ENCODE peak calls at places on chromosomes 4 and X, in four cellular contexts. B is GM12878, M is HepG2, N is K562. Y is an unnamed sample. For H3K36me3, the result is how much of the 10 kb centered on the place peaks cover.

GRCh38 chr4:54215379-54216072 is 13.6 kb upstream of the PDGFRA start:
- DNase-seq in M (no peak), N (no peak), B (no peak), Y (peak)

GRCh38 chrX:118536687-118537461 is 41.3 kb downstream of the DOCK11 start:
- DNase-seq in N (peak), M (no peak), B (peak), Y (peak)

GRCh38 chrX:17590892-17591740 is 146.2 kb upstream of the SCML1 start:
- DNase-seq in B (no peak), M (peak), N (peak), Y (peak)

GRCh38 chrX:21638311-21638710 is 19.8 kb downstream of the KLHL34 start:
- DNase-seq in B (no peak), N (no peak), M (no peak), Y (no peak)

GRCh38 chr4:8144359-8144758 is 14.3 kb downstream of the ABLIM2 start:
- DNase-seq in B (no peak), M (no peak), N (no peak), Y (peak)

GRCh38 chrX:133880032-133880443 is 105.4 kb downstream of the GPC3 start:
- DNase-seq in N (no peak), B (no peak), M (no peak), Y (no peak)

GRCh38 chrX:134443020-134443419 is 16.9 kb upstream of the HPRT1 start:
- DNase-seq in M (no peak), B (no peak), N (no peak), Y (no peak)

GRCh38 chr4:122815248-122815647 is 11.4 kb upstream of the FGF2 start:
- DNase-seq in N (no peak), B (no peak), M (no peak), Y (no peak)

GRCh38 chrX:42943051-42943450 is 165.1 kb upstream of the PPP1R2C start:
- DNase-seq in N (no peak), B (no peak), M (peak), Y (no peak)

GRCh38 chr4:76435689-76436176 is 704 bp downstream of the SHROOM3 start:
- DNase-seq in M (no peak), N (no peak), B (no peak), Y (no peak)

GRCh38 chrX:13923289-13923688 is 106.4 kb upstream of the GPM6B start:
- DNase-seq in B (no peak), N (no peak), M (no peak), Y (no peak)

GRCh38 chr4:40990202-40990898 is 224.0 kb downstream of the APBB2 start:
- DNase-seq in N (no peak), M (peak), B (peak), Y (no peak)

GRCh38 chr4:174873931-174874330 is 44.2 kb upstream of the ADAM29 start:
- DNase-seq in B (peak), M (no peak), N (peak), Y (peak)

GRCh38 chr4:128707864-128708263 is 101.6 kb upstream of the JADE1 start:
- DNase-seq in B (no peak), M (no peak), N (no peak), Y (no peak)

GRCh38 chr4:14254252-14254651 is 626.7 kb upstream of the BOD1L1 start:
- DNase-seq in B (no peak), M (no peak), N (no peak), Y (peak)

GRCh38 chr4:59571805-59572430 is 1628.2 kb upstream of the ADGRL3 start:
- DNase-seq in N (no peak), M (no peak), B (no peak), Y (no peak)

GRCh38 chr4:82753725-82754410 is 44.7 kb downstream of the SCD5 start:
- DNase-seq in M (no peak), N (no peak), B (no peak), Y (no peak)

GRCh38 chrX:105695451-105695850 is 126.9 kb upstream of the NRK start:
- DNase-seq in M (no peak), N (no peak), B (no peak), Y (no peak)

GRCh38 chr4:173159791-173160190 is 8.8 kb upstream of the GALNT7 start:
- DNase-seq in B (no peak), N (no peak), M (no peak), Y (no peak)

GRCh38 chrX:2781226-2781571 is 29.4 kb downstream of the XG start:
- DNase-seq in B (no peak), N (no peak), M (no peak), Y (no peak)

GRCh38 chr4:11271263-11271662 is 157.4 kb downstream of the HS3ST1 start:
- DNase-seq in M (no peak), B (no peak), N (no peak), Y (no peak)

GRCh38 chr4:185036019-185036418 is 17.7 kb downstream of the HELT start:
- DNase-seq in N (no peak), M (no peak), B (peak), Y (no peak)

GRCh38 chr4:176443117-176443516 is 123.4 kb downstream of the SPCS3 start:
- DNase-seq in M (no peak), B (no peak), N (no peak), Y (no peak)

GRCh38 chr4:56637154-56637553 is 43.9 kb downstream of the HOPX start:
- DNase-seq in N (no peak), M (no peak), B (no peak), Y (no peak)

GRCh38 chr4:86558258-86558657 is 35.9 kb upstream of the PTPN13 start:
- DNase-seq in B (no peak), M (no peak), N (no peak), Y (no peak)

GRCh38 chr4:186622788-186623464 is 67.6 kb upstream of the MTNR1A start:
- DNase-seq in N (no peak), B (no peak), M (no peak), Y (no peak)

GRCh38 chr4:186621959-186622553 is 66.7 kb upstream of the MTNR1A start:
- DNase-seq in M (no peak), B (no peak), N (no peak), Y (no peak)

GRCh38 chr4:186623546-186623945 is 68.2 kb upstream of the MTNR1A start:
- DNase-seq in N (no peak), B (no peak), M (no peak), Y (no peak)

GRCh38 chr4:186617921-186618320 is 62.6 kb upstream of the MTNR1A start:
- DNase-seq in N (no peak), B (no peak), M (no peak), Y (no peak)
- H3K36me3 ChIP-seq in N (under half), B (under half), M (half or more), Y (under half)

GRCh38 chrX:35289952-35290351 is 347.4 kb downstream of the FAM47B start:
- DNase-seq in M (no peak), B (no peak), N (no peak), Y (no peak)

GRCh38 chrX:35288657-35289056 is 346.1 kb downstream of the FAM47B start:
- DNase-seq in N (no peak), B (no peak), M (no peak), Y (no peak)

GRCh38 chrX:35291013-35291412 is 348.4 kb downstream of the FAM47B start:
- DNase-seq in M (no peak), N (no peak), B (no peak), Y (no peak)

DNA sequence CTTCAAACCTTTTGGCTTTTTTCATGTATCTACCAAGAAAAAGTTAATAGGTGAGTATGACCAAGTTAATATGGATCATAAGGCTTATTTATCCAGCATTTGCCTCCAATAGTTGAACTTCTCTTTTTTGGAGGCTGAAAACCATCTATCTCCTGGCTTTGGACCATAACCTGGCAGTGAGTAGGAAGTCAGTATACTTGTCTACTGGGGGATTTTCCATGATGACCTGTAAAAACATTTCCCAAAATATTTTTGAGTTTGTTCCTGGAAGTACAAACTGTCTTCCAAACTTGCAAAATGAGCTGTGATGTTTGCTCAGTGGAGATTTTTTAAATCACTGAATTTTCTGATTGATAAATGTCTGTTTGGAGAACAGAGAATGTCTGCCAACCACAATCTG is 349.9 kb downstream of the FAM47B start:
- DNase-seq in M (no peak), B (no peak), N (no peak), Y (no peak)
- TF ChIP-seq NFIC in M (no peak), B (no peak), N (no peak), Y (no peak)

GRCh38 chr4:108031427-108032083 is 41.9 kb downstream of the HADH start:
- DNase-seq in B (no peak), M (no peak), N (peak), Y (no peak)
- H3K36me3 ChIP-seq in B (under half), M (under half), N (under half), Y (under half)

DNA sequence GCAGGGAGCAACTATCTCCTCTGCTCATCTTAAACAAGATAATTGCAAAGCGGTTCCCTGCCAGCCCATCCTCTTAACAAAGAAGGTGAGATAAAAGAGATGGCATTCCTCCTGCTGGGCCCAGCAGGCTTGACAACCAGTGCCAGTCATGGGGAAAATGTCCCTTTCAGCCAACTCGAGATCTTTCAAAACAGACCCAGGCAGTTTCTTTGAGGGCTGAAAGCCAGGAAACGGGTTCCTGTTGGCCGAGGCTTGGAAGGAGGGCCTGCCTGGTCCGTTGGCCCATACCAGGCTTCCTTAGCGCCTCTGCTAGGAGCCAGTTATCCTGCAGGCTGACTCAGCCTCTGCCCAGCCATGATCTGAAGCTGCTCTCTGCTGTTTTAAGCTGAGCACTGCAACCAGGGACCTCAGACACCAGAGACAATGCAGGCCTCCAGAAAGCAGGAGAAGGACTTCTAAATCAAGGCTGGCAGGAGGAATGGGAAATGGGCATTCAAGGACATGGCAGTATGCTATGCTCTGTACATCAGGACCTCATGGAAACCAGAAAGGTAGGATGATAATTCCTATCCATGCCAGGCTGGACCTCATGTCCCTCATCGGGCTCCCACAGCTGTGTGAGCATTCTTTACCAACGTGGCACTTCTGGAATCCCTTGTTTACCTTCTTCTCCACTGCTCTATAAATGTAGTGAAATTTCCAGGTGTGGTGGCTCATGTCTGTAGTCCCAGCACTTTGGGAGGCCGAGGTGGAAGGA is 42.4 kb upstream of the SLC2A9 start:
- DNase-seq in B (no peak), M (peak), N (peak), Y (no peak)
- TF ChIP-seq NFIC in B (no peak), M (no peak), N (no peak), Y (no peak)

GRCh38 chr4:153706519-153706918 is 22.4 kb downstream of the TLR2 start:
- DNase-seq in N (no peak), B (no peak), M (no peak), Y (no peak)
- H3K36me3 ChIP-seq in N (under half), B (under half), M (under half), Y (under half)

GRCh38 chr4:155570661-155571060 is 96.0 kb upstream of the GUCY1A1 start:
- DNase-seq in M (no peak), N (no peak), B (no peak), Y (no peak)
- TF ChIP-seq NFIC in M (no peak), N (no peak), B (no peak), Y (no peak)

GRCh38 chr4:1336079-1336478 is 10.9 kb upstream of the UVSSA start:
- DNase-seq in M (peak), N (no peak), B (no peak), Y (no peak)

GRCh38 chr4:1337951-1338751 is 8.9 kb upstream of the UVSSA start:
- DNase-seq in M (no peak), N (no peak), B (no peak), Y (no peak)

GRCh38 chr4:1338752-1339414 is 8.1 kb upstream of the UVSSA start:
- DNase-seq in B (no peak), N (no peak), M (no peak), Y (no peak)

GRCh38 chr4:1339489-1339888 is 7.5 kb upstream of the UVSSA start:
- DNase-seq in N (no peak), B (no peak), M (no peak), Y (no peak)

GRCh38 chr4:1337376-1337831 is 9.6 kb upstream of the UVSSA start:
- DNase-seq in B (no peak), M (peak), N (peak), Y (no peak)
- H3K36me3 ChIP-seq in B (under half), M (half or more), N (half or more), Y (under half)

DNA sequence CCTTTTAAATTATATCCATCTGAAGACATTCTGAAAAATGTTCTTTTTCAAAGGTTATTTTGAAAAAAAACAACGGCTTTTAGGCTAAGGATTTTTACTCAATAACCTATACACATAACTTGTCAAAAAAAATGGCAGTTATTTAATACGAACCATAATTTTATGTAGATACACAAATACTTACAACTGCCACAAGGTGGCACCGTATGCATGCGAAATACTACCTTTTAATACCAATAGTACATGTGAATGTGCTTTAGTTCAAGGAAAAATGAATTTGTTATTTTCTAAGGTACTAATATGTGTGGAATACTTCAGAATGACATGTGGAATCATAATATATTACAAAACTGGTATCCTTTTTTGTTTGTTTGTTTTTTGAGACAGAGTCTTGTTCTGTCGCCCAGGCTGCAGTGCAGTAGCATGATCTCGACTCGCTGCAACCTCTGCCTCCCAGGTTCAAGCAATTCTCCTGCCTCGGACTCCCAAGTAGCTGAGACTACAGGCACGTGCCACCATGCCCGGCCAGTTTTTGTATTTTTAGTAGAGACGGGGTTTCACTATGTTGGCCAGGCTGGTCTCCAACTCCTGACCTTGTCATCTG is 4.6 kb upstream of the MAD2L1 start:
- DNase-seq in B (no peak), N (peak), M (peak), Y (peak)
- TF ChIP-seq NFIC in B (no peak), N (no peak), M (no peak), Y (no peak)

DNA sequence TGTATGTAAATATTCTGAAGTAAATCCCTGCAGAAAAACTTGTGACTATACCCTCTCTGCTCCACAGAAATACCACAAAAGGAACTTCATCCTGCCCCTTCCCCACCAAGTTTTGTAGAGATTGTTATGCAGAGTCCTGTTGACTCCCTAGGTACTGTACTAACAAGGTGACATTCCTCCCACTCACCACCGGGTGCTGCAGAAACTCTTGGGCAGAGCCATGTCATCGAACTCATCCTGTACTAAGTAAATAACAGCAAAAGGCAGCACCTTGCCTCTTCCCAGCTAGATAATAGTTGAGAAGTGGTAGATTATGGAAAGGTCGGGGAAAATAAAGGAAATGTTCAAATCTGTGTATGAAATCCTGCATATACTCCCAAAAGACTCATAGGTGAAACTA is 233.3 kb downstream of the STPG2 start:
- DNase-seq in M (no peak), B (no peak), N (no peak), Y (no peak)
- H3K36me3 ChIP-seq in M (under half), B (under half), N (under half), Y (under half)